ENCODE peak calls at places on chromosomes 11 and 22, in eight cellular contexts. One of them, this sample, is unnamed.
A peak's percentile ranks its signal among the peaks of the same experiment; 100 is the strongest.

GRCh38 chr22:33438273-33438672 is 380.1 kb upstream of the SYN3 start:
- DNase-seq in Caco-2: no peak
- DNase-seq in fibroblast of mammary gland: peak; percentile 90
- DNase-seq in lower leg skin: no peak
- DNase-seq in Calu3: peak; percentile 21
- DNase-seq in stomach: no peak
- DNase-seq in kidney: no peak
- DNase-seq in fibroblast of lung: peak; percentile 62
- DNase-seq in this sample: no peak

GRCh38 chr11:63802637-63803414 is 10.4 kb upstream of the SPINDOC start:
- DNase-seq in Caco-2: peak; percentile 43
- DNase-seq in fibroblast of mammary gland: peak; percentile 83
- DNase-seq in lower leg skin: peak; percentile 39
- DNase-seq in Calu3: no peak
- DNase-seq in stomach: no peak
- DNase-seq in kidney: peak; percentile 24
- DNase-seq in fibroblast of lung: peak; percentile 61
- DNase-seq in this sample: no peak

GRCh38 chr11:9251306-9251705 is 13.8 kb downstream of the DENND5A start:
- DNase-seq in Caco-2: no peak
- DNase-seq in fibroblast of mammary gland: no peak
- DNase-seq in lower leg skin: no peak
- DNase-seq in Calu3: no peak
- DNase-seq in stomach: no peak
- DNase-seq in kidney: no peak
- DNase-seq in fibroblast of lung: no peak
- DNase-seq in this sample: no peak

GRCh38 chr11:86722041-86722440 is 49.6 kb upstream of the ME3 start:
- DNase-seq in Caco-2: no peak
- DNase-seq in fibroblast of mammary gland: peak; percentile 80
- DNase-seq in lower leg skin: no peak
- DNase-seq in Calu3: no peak
- DNase-seq in stomach: no peak
- DNase-seq in kidney: no peak
- DNase-seq in fibroblast of lung: peak; percentile 69
- DNase-seq in this sample: no peak

GRCh38 chr22:23225724-23226496 is 45.6 kb downstream of the BCR start:
- DNase-seq in Caco-2: no peak
- DNase-seq in fibroblast of mammary gland: peak; percentile 80
- DNase-seq in lower leg skin: peak; percentile 60
- DNase-seq in Calu3: peak; percentile 81
- DNase-seq in stomach: peak; percentile 74
- DNase-seq in kidney: peak; percentile 89
- DNase-seq in fibroblast of lung: peak; percentile 64
- DNase-seq in this sample: no peak

GRCh38 chr11:121448431-121448941 is 3.6 kb upstream of the SORL1 start:
- DNase-seq in Caco-2: no peak
- DNase-seq in fibroblast of mammary gland: no peak
- DNase-seq in lower leg skin: no peak
- DNase-seq in Calu3: no peak
- DNase-seq in stomach: no peak
- DNase-seq in kidney: no peak
- DNase-seq in fibroblast of lung: no peak
- DNase-seq in this sample: no peak

GRCh38 chr11:59182457-59183151 is 10.7 kb downstream of the DTX4 start:
- DNase-seq in Caco-2: peak; percentile 77
- DNase-seq in fibroblast of mammary gland: no peak
- DNase-seq in lower leg skin: no peak
- DNase-seq in Calu3: peak; percentile 55
- DNase-seq in stomach: peak; percentile 44
- DNase-seq in kidney: no peak
- DNase-seq in fibroblast of lung: no peak
- DNase-seq in this sample: peak; percentile 49

GRCh38 chr22:27811778-27812177 is 10.2 kb upstream of the MN1 start:
- DNase-seq in Caco-2: no peak
- DNase-seq in fibroblast of mammary gland: no peak
- DNase-seq in lower leg skin: no peak
- DNase-seq in Calu3: no peak
- DNase-seq in stomach: no peak
- DNase-seq in kidney: no peak
- DNase-seq in fibroblast of lung: no peak
- DNase-seq in this sample: no peak

GRCh38 chr11:2355000-2355644 is 22.0 kb upstream of the CD81 start:
- DNase-seq in Caco-2: no peak
- DNase-seq in fibroblast of mammary gland: peak; percentile 8
- DNase-seq in lower leg skin: no peak
- DNase-seq in Calu3: no peak
- DNase-seq in stomach: no peak
- DNase-seq in kidney: no peak
- DNase-seq in fibroblast of lung: peak; percentile 55
- DNase-seq in this sample: no peak

GRCh38 chr11:65435981-65436411 is 13.4 kb downstream of the NEAT1 start:
- DNase-seq in Caco-2: no peak
- DNase-seq in fibroblast of mammary gland: peak; percentile 53
- DNase-seq in lower leg skin: no peak
- DNase-seq in Calu3: no peak
- DNase-seq in stomach: peak; percentile 49
- DNase-seq in kidney: peak; percentile 64
- DNase-seq in fibroblast of lung: peak; percentile 51
- DNase-seq in this sample: no peak

GRCh38 chr11:95138448-95138847 is 48.8 kb downstream of the ENDOD1 start:
- DNase-seq in Caco-2: peak; percentile 61
- DNase-seq in fibroblast of mammary gland: peak; percentile 28
- DNase-seq in lower leg skin: no peak
- DNase-seq in Calu3: no peak
- DNase-seq in stomach: no peak
- DNase-seq in kidney: no peak
- DNase-seq in fibroblast of lung: peak; percentile 40
- DNase-seq in this sample: peak; percentile 55

GRCh38 chr11:83037877-83038276 is 33.8 kb downstream of the RAB30 start:
- DNase-seq in Caco-2: no peak
- DNase-seq in fibroblast of mammary gland: no peak
- DNase-seq in lower leg skin: no peak
- DNase-seq in Calu3: no peak
- DNase-seq in stomach: no peak
- DNase-seq in kidney: no peak
- DNase-seq in fibroblast of lung: no peak
- DNase-seq in this sample: no peak

GRCh38 chr11:119223856-119224255 is 17.7 kb downstream of the CBL start:
- DNase-seq in Caco-2: no peak
- DNase-seq in fibroblast of mammary gland: peak; percentile 43
- DNase-seq in lower leg skin: no peak
- DNase-seq in Calu3: no peak
- DNase-seq in stomach: no peak
- DNase-seq in kidney: no peak
- DNase-seq in fibroblast of lung: peak; percentile 28
- DNase-seq in this sample: no peak

GRCh38 chr11:12979928-12980689 is 29.0 kb upstream of the RASSF10 start:
- DNase-seq in Caco-2: no peak
- DNase-seq in fibroblast of mammary gland: no peak
- DNase-seq in lower leg skin: no peak
- DNase-seq in Calu3: no peak
- DNase-seq in stomach: no peak
- DNase-seq in kidney: no peak
- DNase-seq in fibroblast of lung: no peak
- DNase-seq in this sample: no peak

GRCh38 chr22:26671317-26672059 is 14.1 kb downstream of the MIAT start:
- DNase-seq in Caco-2: no peak
- DNase-seq in fibroblast of mammary gland: no peak
- DNase-seq in lower leg skin: peak; percentile 51
- DNase-seq in Calu3: peak; percentile 27
- DNase-seq in stomach: peak; percentile 37
- DNase-seq in kidney: no peak
- DNase-seq in fibroblast of lung: no peak
- DNase-seq in this sample: peak; percentile 66

GRCh38 chr11:2300936-2301630 is 635 bp downstream of the C11orf21 start:
- DNase-seq in Caco-2: no peak
- DNase-seq in fibroblast of mammary gland: no peak
- DNase-seq in lower leg skin: no peak
- DNase-seq in Calu3: no peak
- DNase-seq in stomach: peak; percentile 23
- DNase-seq in kidney: peak; percentile 66
- DNase-seq in fibroblast of lung: no peak
- DNase-seq in this sample: no peak

GRCh38 chr11:69834251-69834650 is 15.0 kb upstream of the FGF3 start:
- DNase-seq in Caco-2: no peak
- DNase-seq in fibroblast of mammary gland: no peak
- DNase-seq in lower leg skin: no peak
- DNase-seq in Calu3: no peak
- DNase-seq in stomach: no peak
- DNase-seq in kidney: no peak
- DNase-seq in fibroblast of lung: no peak
- DNase-seq in this sample: peak; percentile 17

GRCh38 chr11:106670069-106670468 is 348.2 kb downstream of the GUCY1A2 start:
- DNase-seq in Caco-2: no peak
- DNase-seq in fibroblast of mammary gland: no peak
- DNase-seq in lower leg skin: no peak
- DNase-seq in Calu3: no peak
- DNase-seq in stomach: no peak
- DNase-seq in kidney: no peak
- DNase-seq in fibroblast of lung: no peak
- DNase-seq in this sample: no peak

GRCh38 chr11:47278058-47278457 is 8.1 kb downstream of the MADD start:
- DNase-seq in Caco-2: no peak
- DNase-seq in fibroblast of mammary gland: no peak
- DNase-seq in lower leg skin: no peak
- DNase-seq in Calu3: no peak
- DNase-seq in stomach: no peak
- DNase-seq in kidney: no peak
- DNase-seq in fibroblast of lung: no peak
- DNase-seq in this sample: no peak

GRCh38 chr11:33761471-33761870 is 12.8 kb downstream of the FBXO3 start:
- DNase-seq in Caco-2: no peak
- DNase-seq in fibroblast of mammary gland: no peak
- DNase-seq in lower leg skin: no peak
- DNase-seq in Calu3: no peak
- DNase-seq in stomach: no peak
- DNase-seq in kidney: no peak
- DNase-seq in fibroblast of lung: no peak
- DNase-seq in this sample: peak; percentile 53
- TF ChIP-seq CTCF in Caco-2: no peak
- TF ChIP-seq CTCF in fibroblast of mammary gland: no peak
- TF ChIP-seq CTCF in lower leg skin: no peak
- TF ChIP-seq CTCF in Calu3: no peak
- TF ChIP-seq CTCF in stomach: no peak
- TF ChIP-seq CTCF in kidney: no peak
- TF ChIP-seq CTCF in fibroblast of lung: no peak
- TF ChIP-seq CTCF in this sample: no peak

GRCh38 chr22:17911312-17911705 is 113.1 kb downstream of the MICAL3 start:
- DNase-seq in Caco-2: no peak
- DNase-seq in fibroblast of mammary gland: peak; percentile 18
- DNase-seq in lower leg skin: no peak
- DNase-seq in Calu3: no peak
- DNase-seq in stomach: no peak
- DNase-seq in kidney: no peak
- DNase-seq in fibroblast of lung: no peak
- DNase-seq in this sample: no peak

GRCh38 chr22:17907731-17908051 is 116.7 kb downstream of the MICAL3 start:
- DNase-seq in Caco-2: no peak
- DNase-seq in fibroblast of mammary gland: no peak
- DNase-seq in lower leg skin: no peak
- DNase-seq in Calu3: no peak
- DNase-seq in stomach: no peak
- DNase-seq in kidney: no peak
- DNase-seq in fibroblast of lung: no peak
- DNase-seq in this sample: no peak

GRCh38 chr22:17912942-17913704 is 111.2 kb downstream of the MICAL3 start:
- DNase-seq in Caco-2: no peak
- DNase-seq in fibroblast of mammary gland: no peak
- DNase-seq in lower leg skin: no peak
- DNase-seq in Calu3: no peak
- DNase-seq in stomach: no peak
- DNase-seq in kidney: no peak
- DNase-seq in fibroblast of lung: no peak
- DNase-seq in this sample: no peak

GRCh38 chr22:17911887-17912286 is 112.5 kb downstream of the MICAL3 start:
- DNase-seq in Caco-2: no peak
- DNase-seq in fibroblast of mammary gland: no peak
- DNase-seq in lower leg skin: no peak
- DNase-seq in Calu3: no peak
- DNase-seq in stomach: no peak
- DNase-seq in kidney: no peak
- DNase-seq in fibroblast of lung: no peak
- DNase-seq in this sample: no peak

GRCh38 chr22:17910561-17911311 is 113.6 kb downstream of the MICAL3 start:
- DNase-seq in Caco-2: no peak
- DNase-seq in fibroblast of mammary gland: peak; percentile 90
- DNase-seq in lower leg skin: peak; percentile 41
- DNase-seq in Calu3: no peak
- DNase-seq in stomach: no peak
- DNase-seq in kidney: peak; percentile 92
- DNase-seq in fibroblast of lung: peak; percentile 88
- DNase-seq in this sample: peak; percentile 43
- TF ChIP-seq CTCF in Caco-2: peak; percentile 27
- TF ChIP-seq CTCF in fibroblast of mammary gland: peak; percentile 35
- TF ChIP-seq CTCF in lower leg skin: no peak
- TF ChIP-seq CTCF in Calu3: no peak
- TF ChIP-seq CTCF in stomach: no peak
- TF ChIP-seq CTCF in kidney: peak; percentile 54
- TF ChIP-seq CTCF in fibroblast of lung: peak; percentile 56
- TF ChIP-seq CTCF in this sample: peak; percentile 47

GRCh38 chr11:111120691-111121090 is 124.8 kb upstream of the POU2AF2 start:
- DNase-seq in Caco-2: no peak
- DNase-seq in fibroblast of mammary gland: no peak
- DNase-seq in lower leg skin: no peak
- DNase-seq in Calu3: no peak
- DNase-seq in stomach: no peak
- DNase-seq in kidney: no peak
- DNase-seq in fibroblast of lung: no peak
- DNase-seq in this sample: no peak
- TF ChIP-seq CTCF in Caco-2: no peak
- TF ChIP-seq CTCF in fibroblast of mammary gland: no peak
- TF ChIP-seq CTCF in lower leg skin: no peak
- TF ChIP-seq CTCF in Calu3: no peak
- TF ChIP-seq CTCF in stomach: no peak
- TF ChIP-seq CTCF in kidney: no peak
- TF ChIP-seq CTCF in fibroblast of lung: no peak
- TF ChIP-seq CTCF in this sample: no peak

GRCh38 chr11:109867784-109868183 is 225.4 kb upstream of the ZC3H12C start:
- DNase-seq in Caco-2: no peak
- DNase-seq in fibroblast of mammary gland: no peak
- DNase-seq in lower leg skin: no peak
- DNase-seq in Calu3: no peak
- DNase-seq in stomach: no peak
- DNase-seq in kidney: no peak
- DNase-seq in fibroblast of lung: no peak
- DNase-seq in this sample: no peak

GRCh38 chr11:109864161-109864661 is 229.0 kb upstream of the ZC3H12C start:
- DNase-seq in Caco-2: no peak
- DNase-seq in fibroblast of mammary gland: no peak
- DNase-seq in lower leg skin: no peak
- DNase-seq in Calu3: no peak
- DNase-seq in stomach: no peak
- DNase-seq in kidney: no peak
- DNase-seq in fibroblast of lung: no peak
- DNase-seq in this sample: peak; percentile 71

GRCh38 chr11:109862808-109863207 is 230.4 kb upstream of the ZC3H12C start:
- DNase-seq in Caco-2: no peak
- DNase-seq in fibroblast of mammary gland: no peak
- DNase-seq in lower leg skin: no peak
- DNase-seq in Calu3: no peak
- DNase-seq in stomach: no peak
- DNase-seq in kidney: no peak
- DNase-seq in fibroblast of lung: no peak
- DNase-seq in this sample: no peak

GRCh38 chr11:109864834-109865557 is 228.2 kb upstream of the ZC3H12C start:
- DNase-seq in Caco-2: no peak
- DNase-seq in fibroblast of mammary gland: peak; percentile 71
- DNase-seq in lower leg skin: no peak
- DNase-seq in Calu3: no peak
- DNase-seq in stomach: no peak
- DNase-seq in kidney: no peak
- DNase-seq in fibroblast of lung: peak; percentile 67
- DNase-seq in this sample: peak; percentile 39

GRCh38 chr11:109865558-109866186 is 227.5 kb upstream of the ZC3H12C start:
- DNase-seq in Caco-2: no peak
- DNase-seq in fibroblast of mammary gland: no peak
- DNase-seq in lower leg skin: no peak
- DNase-seq in Calu3: peak; percentile 39
- DNase-seq in stomach: no peak
- DNase-seq in kidney: peak; percentile 63
- DNase-seq in fibroblast of lung: no peak
- DNase-seq in this sample: no peak
- TF ChIP-seq CTCF in Caco-2: peak; percentile 20
- TF ChIP-seq CTCF in fibroblast of mammary gland: no peak
- TF ChIP-seq CTCF in lower leg skin: no peak
- TF ChIP-seq CTCF in Calu3: no peak
- TF ChIP-seq CTCF in stomach: no peak
- TF ChIP-seq CTCF in kidney: no peak
- TF ChIP-seq CTCF in fibroblast of lung: no peak
- TF ChIP-seq CTCF in this sample: no peak